ENCODE peak calls at places on chromosomes 3 and 15, in six cellular contexts. One of them, this sample, is unnamed.

GRCh38 chr3:44114142-44114541 is 127.5 kb upstream of the TOPAZ1 start:
- DNase-seq in GM12878: no peak
- DNase-seq in A549: peak; percentile 29
- DNase-seq in HepG2: peak; percentile 13
- DNase-seq in K562: peak; percentile 69
- DNase-seq in H1: no peak
- DNase-seq in this sample: peak; percentile 20

GRCh38 chr3:146222204-146223046 is 28.5 kb downstream of the PLSCR4 start:
- DNase-seq in GM12878: no peak
- DNase-seq in A549: peak; percentile 87
- DNase-seq in HepG2: peak; percentile 97
- DNase-seq in K562: peak; percentile 5
- DNase-seq in H1: peak; percentile 19
- DNase-seq in this sample: no peak

GRCh38 chr15:57036352-57036751 is 117.9 kb downstream of the TCF12 start:
- DNase-seq in GM12878: no peak
- DNase-seq in A549: no peak
- DNase-seq in HepG2: no peak
- DNase-seq in K562: no peak
- DNase-seq in H1: no peak
- DNase-seq in this sample: no peak

GRCh38 chr15:44910981-44911625 is 45.4 kb upstream of the TERB2 start:
- DNase-seq in GM12878: no peak
- DNase-seq in A549: no peak
- DNase-seq in HepG2: no peak
- DNase-seq in K562: no peak
- DNase-seq in H1: no peak
- DNase-seq in this sample: no peak

GRCh38 chr3:165195226-165195625 is 958 bp downstream of the SLITRK3 start:
- DNase-seq in GM12878: no peak
- DNase-seq in A549: no peak
- DNase-seq in HepG2: no peak
- DNase-seq in K562: no peak
- DNase-seq in H1: no peak
- DNase-seq in this sample: peak; percentile 8

GRCh38 chr3:42033741-42034140 is 57.4 kb upstream of the TRAK1 start:
- DNase-seq in GM12878: no peak
- DNase-seq in A549: no peak
- DNase-seq in HepG2: no peak
- DNase-seq in K562: no peak
- DNase-seq in H1: no peak
- DNase-seq in this sample: no peak

GRCh38 chr15:97750071-97750470 is 210.4 kb upstream of the ARRDC4 start:
- DNase-seq in GM12878: no peak
- DNase-seq in A549: no peak
- DNase-seq in HepG2: no peak
- DNase-seq in K562: no peak
- DNase-seq in H1: no peak
- DNase-seq in this sample: no peak

GRCh38 chr15:26758079-26758478 is 14.8 kb downstream of the GABRB3 start:
- DNase-seq in GM12878: no peak
- DNase-seq in A549: no peak
- DNase-seq in HepG2: no peak
- DNase-seq in K562: no peak
- DNase-seq in H1: no peak
- DNase-seq in this sample: no peak

GRCh38 chr3:98962189-98962930 is 60.9 kb upstream of the DCBLD2 start:
- DNase-seq in GM12878: no peak
- DNase-seq in A549: peak; percentile 85
- DNase-seq in HepG2: peak; percentile 52
- DNase-seq in K562: no peak
- DNase-seq in H1: no peak
- DNase-seq in this sample: no peak

GRCh38 chr3:28901029-28901428 is 379.8 kb upstream of the RBMS3 start:
- DNase-seq in GM12878: no peak
- DNase-seq in A549: no peak
- DNase-seq in HepG2: no peak
- DNase-seq in K562: no peak
- DNase-seq in H1: no peak
- DNase-seq in this sample: no peak

GRCh38 chr3:9732753-9733115 is 1.2 kb downstream of the BRPF1 start:
- DNase-seq in GM12878: no peak
- DNase-seq in A549: no peak
- DNase-seq in HepG2: no peak
- DNase-seq in K562: peak; percentile 18
- DNase-seq in H1: no peak
- DNase-seq in this sample: no peak

GRCh38 chr3:180421221-180421620 is 180.7 kb upstream of the TTC14 start:
- DNase-seq in GM12878: no peak
- DNase-seq in A549: no peak
- DNase-seq in HepG2: no peak
- DNase-seq in K562: no peak
- DNase-seq in H1: no peak
- DNase-seq in this sample: no peak

GRCh38 chr3:132071043-132071442 is 36.2 kb upstream of the CPNE4 start:
- DNase-seq in GM12878: no peak
- DNase-seq in A549: no peak
- DNase-seq in HepG2: no peak
- DNase-seq in K562: no peak
- DNase-seq in H1: no peak
- DNase-seq in this sample: no peak

GRCh38 chr3:125214738-125215137 is 2.2 kb upstream of the SLC12A8 start:
- DNase-seq in GM12878: no peak
- DNase-seq in A549: no peak
- DNase-seq in HepG2: no peak
- DNase-seq in K562: no peak
- DNase-seq in H1: no peak
- DNase-seq in this sample: no peak

GRCh38 chr3:87247086-87247781 is 20.1 kb downstream of the CHMP2B start:
- DNase-seq in GM12878: no peak
- DNase-seq in A549: no peak
- DNase-seq in HepG2: no peak
- DNase-seq in K562: no peak
- DNase-seq in H1: no peak
- DNase-seq in this sample: no peak

GRCh38 chr3:126618021-126618420 is 36.9 kb downstream of the TXNRD3 start:
- DNase-seq in GM12878: no peak
- DNase-seq in A549: no peak
- DNase-seq in HepG2: no peak
- DNase-seq in K562: no peak
- DNase-seq in H1: no peak
- DNase-seq in this sample: no peak

GRCh38 chr3:125260158-125260557 is 47.6 kb upstream of the SLC12A8 start:
- DNase-seq in GM12878: no peak
- DNase-seq in A549: no peak
- DNase-seq in HepG2: no peak
- DNase-seq in K562: no peak
- DNase-seq in H1: no peak
- DNase-seq in this sample: no peak

GRCh38 chr15:84633311-84634227 is 20.5 kb downstream of the WDR73 start:
- DNase-seq in GM12878: no peak
- DNase-seq in A549: peak; percentile 78
- DNase-seq in HepG2: peak; percentile 18
- DNase-seq in K562: peak; percentile 75
- DNase-seq in H1: no peak
- DNase-seq in this sample: peak; percentile 81

GRCh38 chr15:93305306-93305705 is 216.3 kb upstream of the RGMA start:
- DNase-seq in GM12878: no peak
- DNase-seq in A549: no peak
- DNase-seq in HepG2: no peak
- DNase-seq in K562: no peak
- DNase-seq in H1: no peak
- DNase-seq in this sample: no peak

GRCh38 chr3:105598047-105598796 is 231.5 kb downstream of the ALCAM start:
- DNase-seq in GM12878: no peak
- DNase-seq in A549: peak; percentile 42
- DNase-seq in HepG2: no peak
- DNase-seq in K562: no peak
- DNase-seq in H1: no peak
- DNase-seq in this sample: no peak
- TF ChIP-seq EP300 in GM12878: no peak
- TF ChIP-seq EP300 in A549: no peak
- TF ChIP-seq EP300 in HepG2: no peak
- TF ChIP-seq EP300 in K562: no peak
- TF ChIP-seq EP300 in H1: no peak
- TF ChIP-seq EP300 in this sample: no peak

GRCh38 chr3:49775538-49775937 is 10.8 kb downstream of the IP6K1 start:
- DNase-seq in GM12878: no peak
- DNase-seq in A549: no peak
- DNase-seq in HepG2: no peak
- DNase-seq in K562: no peak
- DNase-seq in H1: no peak
- DNase-seq in this sample: peak; percentile 67
- TF ChIP-seq MAX in GM12878: no peak
- TF ChIP-seq MAX in A549: no peak
- TF ChIP-seq MAX in HepG2: no peak
- TF ChIP-seq MAX in K562: no peak
- TF ChIP-seq MAX in H1: no peak
- TF ChIP-seq MAX in this sample: no peak

GRCh38 chr15:76626611-76627010 is 278.5 kb downstream of the SCAPER start:
- DNase-seq in GM12878: no peak
- DNase-seq in A549: no peak
- DNase-seq in HepG2: no peak
- DNase-seq in K562: no peak
- DNase-seq in H1: no peak
- DNase-seq in this sample: no peak
- TF ChIP-seq EP300 in GM12878: no peak
- TF ChIP-seq EP300 in A549: no peak
- TF ChIP-seq EP300 in HepG2: no peak
- TF ChIP-seq EP300 in K562: no peak
- TF ChIP-seq EP300 in H1: no peak
- TF ChIP-seq EP300 in this sample: no peak

GRCh38 chr3:138786788-138787276 is 47.9 kb downstream of the PIK3CB start:
- DNase-seq in GM12878: no peak
- DNase-seq in A549: peak; percentile 20
- DNase-seq in HepG2: peak; percentile 75
- DNase-seq in K562: no peak
- DNase-seq in H1: no peak
- DNase-seq in this sample: no peak
- TF ChIP-seq MAX in GM12878: no peak
- TF ChIP-seq MAX in A549: no peak
- TF ChIP-seq MAX in HepG2: no peak
- TF ChIP-seq MAX in K562: no peak
- TF ChIP-seq MAX in H1: no peak
- TF ChIP-seq MAX in this sample: no peak

DNA sequence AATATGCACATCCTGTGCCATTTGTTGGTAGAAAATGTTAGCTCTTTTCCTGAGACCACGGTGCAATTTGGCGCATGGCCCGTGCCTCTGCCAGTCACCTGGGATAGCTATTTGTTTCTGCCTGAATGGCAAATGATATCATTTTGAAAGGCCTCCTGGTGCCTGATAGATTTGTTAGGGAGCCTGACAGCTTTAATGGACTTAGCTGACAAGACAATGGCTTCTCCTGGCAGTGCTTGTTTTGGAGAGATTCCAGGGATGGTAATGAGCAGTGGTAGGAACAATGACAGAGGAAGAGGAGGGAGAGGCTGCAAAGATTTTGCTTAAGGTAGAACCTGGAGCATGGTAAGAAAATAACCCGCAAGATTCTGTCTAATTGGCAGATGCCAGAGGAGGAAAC is 268.5 kb downstream of the CLSTN2 start:
- DNase-seq in GM12878: no peak
- DNase-seq in A549: no peak
- DNase-seq in HepG2: no peak
- DNase-seq in K562: no peak
- DNase-seq in H1: no peak
- DNase-seq in this sample: no peak
- TF ChIP-seq EP300 in GM12878: no peak
- TF ChIP-seq EP300 in A549: no peak
- TF ChIP-seq EP300 in HepG2: no peak
- TF ChIP-seq EP300 in K562: no peak
- TF ChIP-seq EP300 in H1: no peak
- TF ChIP-seq EP300 in this sample: no peak

GRCh38 chr15:40250771-40251454 is 12.1 kb downstream of the PAK6 start:
- DNase-seq in GM12878: no peak
- DNase-seq in A549: no peak
- DNase-seq in HepG2: no peak
- DNase-seq in K562: no peak
- DNase-seq in H1: no peak
- DNase-seq in this sample: no peak

GRCh38 chr15:40253179-40253790 is 14.4 kb downstream of the PAK6 start:
- DNase-seq in GM12878: no peak
- DNase-seq in A549: no peak
- DNase-seq in HepG2: no peak
- DNase-seq in K562: no peak
- DNase-seq in H1: no peak
- DNase-seq in this sample: no peak

GRCh38 chr15:40251455-40252140 is 12.7 kb downstream of the PAK6 start:
- DNase-seq in GM12878: no peak
- DNase-seq in A549: no peak
- DNase-seq in HepG2: no peak
- DNase-seq in K562: no peak
- DNase-seq in H1: no peak
- DNase-seq in this sample: no peak

GRCh38 chr15:40252141-40252437 is 13.2 kb downstream of the PAK6 start:
- DNase-seq in GM12878: no peak
- DNase-seq in A549: no peak
- DNase-seq in HepG2: no peak
- DNase-seq in K562: no peak
- DNase-seq in H1: no peak
- DNase-seq in this sample: no peak

DNA sequence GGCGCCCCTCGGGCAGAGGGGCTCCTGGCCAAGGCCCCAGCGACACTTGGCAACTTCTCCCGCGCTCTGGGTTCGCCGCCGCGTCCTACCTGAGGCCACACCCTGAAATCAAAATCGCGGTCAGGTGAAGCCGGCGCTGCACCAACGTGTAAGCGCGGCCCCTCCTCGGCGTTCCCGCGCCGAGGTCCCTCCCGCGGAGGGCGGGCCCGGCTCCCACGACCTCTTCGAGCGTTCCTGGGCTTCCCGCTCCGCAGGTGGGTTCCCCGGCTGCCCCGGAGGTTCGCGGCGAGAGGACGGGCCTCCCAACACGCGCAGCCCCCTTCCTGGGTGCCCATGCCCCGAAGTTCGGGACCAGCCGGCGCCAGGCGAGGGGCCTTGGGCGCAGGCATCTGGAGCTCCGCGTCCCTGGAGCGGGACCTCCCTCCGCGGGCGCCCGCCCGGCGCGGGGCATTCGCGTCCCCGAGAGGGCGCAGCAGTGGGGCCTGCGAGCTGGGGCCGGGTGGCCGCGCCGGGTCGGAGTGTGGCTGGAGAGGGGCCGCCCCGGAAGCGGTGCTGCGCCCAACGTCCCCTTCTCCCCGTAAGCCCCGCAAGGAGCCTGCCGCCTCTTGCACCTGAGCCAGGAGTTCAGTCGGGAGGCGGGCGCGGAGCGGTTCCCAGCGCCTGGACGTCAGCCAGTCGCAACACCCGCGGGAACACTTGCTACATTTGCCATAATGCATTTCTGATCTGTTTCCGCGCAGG is 13.7 kb downstream of the PAK6 start:
- DNase-seq in GM12878: no peak
- DNase-seq in A549: no peak
- DNase-seq in HepG2: no peak
- DNase-seq in K562: no peak
- DNase-seq in H1: no peak
- DNase-seq in this sample: peak; percentile 87
- TF ChIP-seq MAX in GM12878: no peak
- TF ChIP-seq MAX in A549: no peak
- TF ChIP-seq MAX in HepG2: no peak
- TF ChIP-seq MAX in K562: no peak
- TF ChIP-seq MAX in H1: peak; percentile 64
- TF ChIP-seq MAX in this sample: no peak

This sample was measured in SK-N-SH.